ENCODE peak calls at places on chromosomes 12 and 14, in six cellular contexts. N is Peyer's patch; T is transverse colon; O is MG63; E is ascending aorta; D is naive thymus-derived CD4-positive, alpha-beta T cell. R is an unnamed sample.

GRCh38 chr14:33359288-33359881 is 420.7 kb downstream of the NPAS3 start:
- DNase-seq in O (no peak), D (no peak), N (no peak), T (no peak), E (no peak), R (no peak)

GRCh38 chr14:65062096-65063075 is 39.9 kb downstream of the MAX start:
- DNase-seq in N (no peak), D (no peak), O (no peak), E (no peak), T (no peak), R (no peak)

GRCh38 chr12:91367234-91367849 is 184.7 kb upstream of the DCN start:
- DNase-seq in O (no peak), E (no peak), T (no peak), D (no peak), N (no peak), R (no peak)

GRCh38 chr12:55972906-55973597 is 826 bp upstream of the RAB5B start:
- DNase-seq in O (no peak), D (no peak), N (peak; percentile 55), E (no peak), T (peak; percentile 18), R (no peak)

GRCh38 chr14:75198291-75198933 is 22.0 kb upstream of the TMED10 start:
- DNase-seq in O (no peak), D (no peak), E (peak; percentile 68), N (no peak), T (peak; percentile 36), R (no peak)

GRCh38 chr14:88468396-88468795 is 82.9 kb downstream of the SPATA7 start:
- DNase-seq in O (no peak), D (no peak), N (no peak), E (no peak), T (no peak), R (no peak)

GRCh38 chr12:132161046-132161781 is 17.0 kb downstream of the NOC4L start:
- DNase-seq in E (no peak), T (no peak), O (peak; percentile 72), D (no peak), N (no peak), R (no peak)

GRCh38 chr12:48454675-48455074 is 17.7 kb upstream of the ANP32D start:
- DNase-seq in D (no peak), T (no peak), N (no peak), O (no peak), E (no peak), R (no peak)

GRCh38 chr12:1800646-1801284 is 19.6 kb upstream of the LRTM2 start:
- DNase-seq in T (peak; percentile 47), D (no peak), N (peak; percentile 75), E (peak; percentile 70), O (peak; percentile 64), R (peak; percentile 63)

GRCh38 chr14:59869381-59870255 is 958 bp downstream of the RTN1 start:
- DNase-seq in N (no peak), O (no peak), T (no peak), E (no peak), D (no peak), R (no peak)

GRCh38 chr14:59868021-59868420 is 2.6 kb downstream of the RTN1 start:
- DNase-seq in T (no peak), E (no peak), N (no peak), D (no peak), O (no peak), R (no peak)

GRCh38 chr14:59870277-59871165 is at the start of gene RTN1:
- DNase-seq in T (peak; percentile 25), N (peak; percentile 48), E (peak; percentile 83), O (peak; percentile 59), D (no peak), R (no peak)

GRCh38 chr14:59871166-59871495 is 555 bp upstream of the RTN1 start:
- DNase-seq in T (no peak), D (no peak), N (no peak), E (no peak), O (no peak), R (no peak)
- H3K27me3 ChIP-seq in T (peaks cover 88% of the 10 kb centered on the region), D (peaks cover 16% of the 10 kb centered on the region), N (peaks cover 8% of the 10 kb centered on the region), E (no peaks in the 10 kb centered on the region), O (no peaks in the 10 kb centered on the region), R (peaks cover 84% of the 10 kb centered on the region)

DNA sequence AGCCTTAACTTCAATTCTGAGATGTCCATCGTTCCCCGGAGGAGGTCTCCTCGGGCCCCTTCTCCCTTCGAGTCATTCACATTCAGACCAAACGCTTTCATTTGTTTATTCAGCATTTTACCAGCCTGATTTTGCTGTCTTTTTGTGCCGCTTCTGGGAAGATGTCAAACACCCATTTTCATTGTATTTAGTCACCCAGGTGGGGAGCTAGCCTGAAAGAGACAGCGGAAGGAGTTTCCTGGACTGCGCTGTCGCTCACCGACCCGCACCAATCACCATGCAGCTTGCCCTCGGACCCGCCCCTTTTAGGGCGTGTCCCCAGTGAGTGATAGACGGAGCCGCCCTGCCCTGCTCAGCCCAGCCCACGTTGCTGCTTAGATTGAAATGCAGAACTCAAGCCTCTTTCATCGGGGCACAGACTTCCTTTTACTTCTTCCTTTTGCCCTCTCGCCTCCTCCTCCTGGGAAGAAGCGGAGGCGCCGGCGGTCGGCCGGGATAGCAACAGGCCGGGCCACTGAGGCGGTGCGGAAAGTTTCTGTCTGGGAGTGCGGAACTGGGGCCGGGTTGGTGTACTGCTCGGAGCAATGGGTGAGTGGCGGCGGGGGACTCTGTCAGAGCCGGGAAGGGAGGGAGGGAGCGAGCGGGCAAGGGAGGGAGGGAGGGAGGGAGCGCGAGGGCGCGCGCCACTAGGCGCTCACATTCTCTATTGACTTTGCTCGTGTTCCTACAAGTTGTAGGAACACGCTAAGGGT is at the start of gene PAX9:
- DNase-seq in D (no peak), T (peak; percentile 86), E (no peak), O (peak; percentile 88), N (peak; percentile 80), R (peak; percentile 96)
- H3K27me3 ChIP-seq in D (peaks cover 11% of the 10 kb centered on the region), T (peaks cover 100% of the 10 kb centered on the region), E (peaks cover 32% of the 10 kb centered on the region), O (no peaks in the 10 kb centered on the region), N (peaks cover 85% of the 10 kb centered on the region), R (peaks cover 11% of the 10 kb centered on the region)

GRCh38 chr14:72577521-72577920 is 316.4 kb downstream of the DPF3 start:
- DNase-seq in O (no peak), E (no peak), D (no peak), T (no peak), N (no peak), R (no peak)
- H3K27me3 ChIP-seq in O (no peaks in the 10 kb centered on the region), E (no peaks in the 10 kb centered on the region), D (no peaks in the 10 kb centered on the region), T (no peaks in the 10 kb centered on the region), N (no peaks in the 10 kb centered on the region), R (no peaks in the 10 kb centered on the region)

GRCh38 chr14:28755930-28756895 is 10.4 kb upstream of the FOXG1 start:
- DNase-seq in D (no peak), T (no peak), O (no peak), E (no peak), N (no peak), R (no peak)
- H3K27me3 ChIP-seq in D (peaks cover 9% of the 10 kb centered on the region), T (peaks cover 78% of the 10 kb centered on the region), O (no peaks in the 10 kb centered on the region), E (peaks cover 16% of the 10 kb centered on the region), N (peaks cover 22% of the 10 kb centered on the region), R (peaks cover 82% of the 10 kb centered on the region)

GRCh38 chr12:197911-198695 is 15.9 kb downstream of the SLC6A12 start:
- DNase-seq in E (no peak), O (no peak), N (no peak), D (no peak), T (no peak), R (no peak)

GRCh38 chr12:195951-196350 is 18.0 kb downstream of the SLC6A12 start:
- DNase-seq in D (no peak), E (no peak), T (no peak), N (no peak), O (no peak), R (no peak)

GRCh38 chr12:197347-197746 is 16.6 kb downstream of the SLC6A12 start:
- DNase-seq in T (no peak), N (no peak), O (no peak), D (no peak), E (no peak), R (no peak)

GRCh38 chr12:195191-195590 is 18.8 kb downstream of the SLC6A12 start:
- DNase-seq in T (no peak), D (no peak), E (no peak), N (no peak), O (no peak), R (no peak)

DNA sequence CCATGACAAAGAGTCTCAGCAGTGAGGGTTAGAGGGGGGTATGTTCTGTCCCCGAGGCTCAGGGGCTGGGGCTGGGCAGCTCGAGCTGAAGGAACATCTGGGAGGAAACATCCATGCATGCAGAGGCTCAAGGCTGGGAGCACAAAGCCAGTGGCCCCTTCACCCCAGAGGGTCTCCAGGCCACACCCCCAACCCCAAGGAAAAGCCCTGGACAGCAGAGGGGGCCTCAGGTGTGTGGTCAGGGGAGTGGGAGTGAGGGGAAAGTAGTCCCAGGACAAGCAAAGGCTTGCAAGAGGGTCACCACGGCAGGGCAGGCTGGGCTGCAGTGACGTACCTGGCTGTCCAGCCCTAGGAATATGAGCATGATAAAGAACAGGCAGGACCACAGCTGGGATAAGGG is 17.5 kb downstream of the SLC6A12 start:
- DNase-seq in N (no peak), E (no peak), T (no peak), D (no peak), O (no peak), R (no peak)
- H3K27me3 ChIP-seq in N (no peaks in the 10 kb centered on the region), E (no peaks in the 10 kb centered on the region), T (peaks cover 13% of the 10 kb centered on the region), D (no peaks in the 10 kb centered on the region), O (peaks cover 29% of the 10 kb centered on the region), R (peaks cover 10% of the 10 kb centered on the region)

GRCh38 chr12:50711018-50711527 is 52.8 kb upstream of the ATF1 start:
- DNase-seq in T (no peak), O (no peak), E (no peak), N (no peak), D (no peak), R (no peak)
- H3K27me3 ChIP-seq in T (no peaks in the 10 kb centered on the region), O (no peaks in the 10 kb centered on the region), E (no peaks in the 10 kb centered on the region), N (no peaks in the 10 kb centered on the region), D (no peaks in the 10 kb centered on the region), R (no peaks in the 10 kb centered on the region)